ENCODE peak calls at places on chromosome 21, in five cellular contexts. J is tibial artery; M is CD4-positive, alpha-beta T cell; V is GM20000; X is heart left ventricle. E is an unnamed sample.

GRCh38 chr21:38861989-38862683 is 56.4 kb downstream of the ETS2 start:
- DNase-seq in J (no peak), M (no peak), V (no peak), X (no peak), E (no peak)

GRCh38 chr21:42621828-42622199 is 31.6 kb upstream of the PDE9A start:
- DNase-seq in J (no peak), M (no peak), V (no peak), X (no peak), E (no peak)

GRCh38 chr21:17802568-17802967 is 16.6 kb downstream of the C21orf91 start:
- DNase-seq in J (no peak), M (no peak), V (no peak), X (no peak), E (no peak)

GRCh38 chr21:33836408-33836807 is 79.2 kb downstream of the ATP5PO start:
- DNase-seq in J (peak), M (no peak), V (no peak), X (no peak), E (no peak)

GRCh38 chr21:38179504-38179900 is 77.3 kb upstream of the KCNJ15 start:
- DNase-seq in J (no peak), M (no peak), V (no peak), X (no peak), E (no peak)

GRCh38 chr21:38223893-38224540 is 32.8 kb upstream of the KCNJ15 start:
- DNase-seq in J (no peak), M (no peak), V (no peak), X (no peak), E (peak)

GRCh38 chr21:39499156-39499555 is 47.4 kb downstream of the SH3BGR start:
- DNase-seq in J (no peak), M (no peak), V (no peak), X (no peak), E (no peak)

GRCh38 chr21:42654179-42654912 is 925 bp downstream of the PDE9A start:
- DNase-seq in J (no peak), M (no peak), V (peak), X (no peak), E (peak)

GRCh38 chr21:33514234-33514633 is 22.7 kb upstream of the DNAJC28 start:
- DNase-seq in J (no peak), M (no peak), V (no peak), X (no peak), E (no peak)

GRCh38 chr21:42568834-42569731 is 55.4 kb downstream of the SLC37A1 start:
- DNase-seq in J (peak), M (peak), V (no peak), X (peak), E (no peak)

GRCh38 chr21:16587141-16587570 is 857.4 kb downstream of the USP25 start:
- DNase-seq in J (peak), M (no peak), V (no peak), X (peak), E (peak)

GRCh38 chr21:16086936-16087335 is 357.2 kb downstream of the USP25 start:
- DNase-seq in J (no peak), M (no peak), V (no peak), X (no peak), E (no peak)

GRCh38 chr21:33281101-33281652 is 15.0 kb downstream of the IL10RB start:
- DNase-seq in J (no peak), M (no peak), V (no peak), X (no peak), E (no peak)

GRCh38 chr21:35053356-35054096 is 4.4 kb upstream of the RUNX1 start:
- DNase-seq in J (no peak), M (no peak), V (no peak), X (no peak), E (no peak)
- TF ChIP-seq CTCF in J (no peak), M (no peak), V (no peak), X (no peak), E (no peak)

GRCh38 chr21:46347791-46348381 is 23.9 kb downstream of the PCNT start:
- DNase-seq in J (no peak), M (no peak), V (no peak), X (peak), E (no peak)
- TF ChIP-seq CTCF in J (no peak), M (no peak), V (no peak), X (peak), E (no peak)

GRCh38 chr21:28771790-28772501 is 220.7 kb downstream of the LTN1 start:
- DNase-seq in J (no peak), M (no peak), V (no peak), X (no peak), E (no peak)
- TF ChIP-seq CTCF in J (no peak), M (no peak), V (no peak), X (no peak), E (no peak)

DNA sequence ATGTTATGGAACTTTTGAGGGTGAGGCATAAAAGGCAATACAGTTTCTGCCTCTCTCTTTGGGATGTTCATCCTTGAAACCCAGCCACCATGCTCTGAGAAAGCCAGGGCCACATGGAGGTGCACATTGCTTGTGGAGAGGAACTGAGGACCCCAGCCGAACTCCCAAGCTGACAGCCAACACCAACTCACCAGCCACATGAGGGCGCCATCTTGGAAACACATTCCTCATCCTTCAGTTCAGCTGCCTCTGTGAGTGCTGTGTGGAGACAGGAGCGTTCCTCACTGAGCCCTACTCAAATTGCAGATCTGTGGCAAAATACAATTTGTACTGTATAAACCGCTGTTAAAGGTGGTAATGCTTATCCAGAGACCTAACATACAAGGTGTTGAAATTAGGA is 137.5 kb downstream of the GABPA start:
- DNase-seq in J (no peak), M (no peak), V (no peak), X (no peak), E (no peak)
- TF ChIP-seq CTCF in J (no peak), M (no peak), V (no peak), X (no peak), E (no peak)

GRCh38 chr21:41561701-41562100 is 53.7 kb upstream of the TMPRSS2 start:
- DNase-seq in J (no peak), M (no peak), V (no peak), X (no peak), E (no peak)

GRCh38 chr21:41560701-41561158 is 52.8 kb upstream of the TMPRSS2 start:
- DNase-seq in J (no peak), M (no peak), V (no peak), X (no peak), E (no peak)

GRCh38 chr21:41558842-41559241 is 50.9 kb upstream of the TMPRSS2 start:
- DNase-seq in J (no peak), M (no peak), V (no peak), X (no peak), E (no peak)

GRCh38 chr21:41557884-41558283 is 49.9 kb upstream of the TMPRSS2 start:
- DNase-seq in J (no peak), M (no peak), V (no peak), X (no peak), E (no peak)

DNA sequence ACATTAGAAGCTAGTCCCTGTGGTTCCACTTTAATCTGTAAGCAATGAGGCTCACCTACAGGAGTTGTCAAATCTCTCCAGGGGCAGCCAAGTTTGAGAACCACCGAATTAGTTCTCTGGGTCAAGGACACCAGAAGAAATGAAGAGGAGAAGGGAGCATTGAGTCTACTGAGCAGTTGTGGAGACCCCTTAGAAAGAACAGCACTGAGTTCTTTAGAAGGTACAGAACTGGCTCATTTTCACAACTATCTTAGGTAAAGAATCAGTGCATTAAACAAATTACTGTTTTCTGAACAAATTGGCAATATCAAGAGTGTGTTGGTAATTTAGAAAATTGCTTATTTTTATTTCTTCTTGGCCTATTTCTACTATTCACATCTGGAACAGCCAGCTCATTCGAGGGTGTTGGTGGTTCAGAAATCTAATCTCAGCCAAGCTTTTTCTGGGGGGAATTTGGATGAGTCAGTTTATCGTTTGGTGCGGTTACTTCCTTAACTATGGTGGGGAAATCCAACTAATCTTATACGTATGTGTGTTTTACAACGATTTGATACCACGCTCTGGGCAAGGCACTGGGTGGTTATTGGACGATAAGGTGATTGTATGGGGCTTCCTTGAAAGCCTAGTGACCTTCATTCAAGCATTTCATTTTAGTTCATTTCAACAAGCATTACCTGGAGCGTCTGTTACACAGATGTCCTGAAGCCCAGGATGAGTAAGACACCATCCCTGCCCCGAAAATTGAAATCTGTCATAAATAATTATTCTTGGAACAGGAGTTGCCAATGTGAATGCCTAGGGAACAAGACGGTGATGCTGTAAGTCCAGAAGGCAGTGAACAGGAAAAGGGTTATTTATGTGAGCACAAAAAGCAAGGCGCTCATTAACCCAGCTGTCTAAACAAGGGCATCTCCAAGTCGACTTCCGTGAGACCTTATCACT is 52.0 kb upstream of the TMPRSS2 start:
- DNase-seq in J (no peak), M (no peak), V (peak), X (no peak), E (no peak)
- TF ChIP-seq CTCF in J (no peak), M (no peak), V (no peak), X (no peak), E (no peak)

DNA sequence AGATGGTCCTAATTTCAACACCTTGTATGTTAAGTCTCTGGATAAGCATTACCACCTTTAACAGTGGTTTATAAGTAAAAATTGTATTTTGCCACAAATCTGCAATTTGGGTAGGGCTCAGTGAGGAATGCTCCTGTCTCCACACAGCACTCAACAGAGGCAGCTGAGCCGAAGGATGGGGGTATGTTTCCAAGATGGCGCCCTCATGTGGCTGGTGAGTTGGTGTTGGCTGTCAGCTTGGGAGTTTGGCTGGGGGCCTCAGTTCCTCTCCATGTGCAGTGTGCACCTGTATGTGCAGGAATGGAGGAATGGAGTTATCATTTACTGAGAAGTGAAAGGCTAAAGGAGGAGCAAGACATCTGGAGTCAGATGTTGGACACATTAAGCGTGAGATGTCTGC is 136.8 kb downstream of the GABPA start:
- DNase-seq in J (no peak), M (no peak), V (no peak), X (no peak), E (peak)
- TF ChIP-seq CTCF in J (no peak), M (no peak), V (peak), X (no peak), E (peak)

GRCh38 chr21:20779321-20779720 is 218.9 kb upstream of the NCAM2 start:
- DNase-seq in J (no peak), M (no peak), V (no peak), X (no peak), E (no peak)

DNA sequence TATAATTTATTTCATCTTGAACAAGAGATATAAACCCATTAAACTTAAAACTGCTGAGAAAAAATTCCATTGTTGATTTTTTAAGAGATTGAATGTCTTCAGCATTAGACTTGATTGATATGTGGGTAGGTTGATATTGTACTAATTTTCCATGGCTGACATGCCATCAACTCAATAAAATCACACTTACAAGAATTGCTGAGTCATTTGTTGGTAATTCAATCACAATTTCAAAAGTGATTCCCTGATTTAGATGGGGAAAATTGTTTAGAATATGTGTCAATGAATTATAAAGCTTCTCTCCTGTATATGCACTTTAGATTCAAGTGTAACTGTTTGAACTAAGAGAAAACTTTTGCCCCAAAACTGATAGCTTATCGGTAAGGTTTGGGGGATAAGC is 223.5 kb upstream of the NCAM2 start:
- DNase-seq in J (no peak), M (no peak), V (no peak), X (no peak), E (no peak)
- TF ChIP-seq CTCF in J (no peak), M (no peak), V (no peak), X (no peak), E (no peak)

DNA sequence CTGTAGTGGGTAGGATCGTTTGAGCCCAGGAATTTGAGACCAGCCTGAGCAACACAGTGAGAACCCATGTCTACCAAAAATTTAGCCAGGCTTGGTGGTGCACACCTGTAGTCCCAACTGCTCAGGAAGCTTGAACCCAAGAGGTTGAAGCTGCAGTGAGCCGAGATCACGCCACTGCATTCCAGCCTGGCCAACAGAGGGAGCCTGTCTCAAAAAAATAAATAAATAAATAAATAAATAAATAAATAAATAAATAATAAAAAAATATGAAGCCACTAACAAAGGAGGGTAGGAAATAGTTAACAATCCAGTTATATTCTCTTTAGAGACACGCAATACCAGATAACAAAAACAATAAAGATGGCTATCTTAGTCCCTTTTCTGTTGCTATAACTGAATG is 11.9 kb upstream of the CBR3 start:
- DNase-seq in J (no peak), M (no peak), V (no peak), X (no peak), E (no peak)
- TF ChIP-seq CTCF in J (peak), M (no peak), V (no peak), X (peak), E (no peak)

GRCh38 chr21:44648557-44649311 is 2.5 kb downstream of the KRTAP10-11 start:
- DNase-seq in J (no peak), M (no peak), V (no peak), X (no peak), E (no peak)

GRCh38 chr21:44650973-44651675 is 3.3 kb downstream of the KRTAP12-4 start:
- DNase-seq in J (no peak), M (no peak), V (no peak), X (no peak), E (no peak)

GRCh38 chr21:44647222-44647552 is 973 bp downstream of the KRTAP10-11 start:
- DNase-seq in J (no peak), M (no peak), V (no peak), X (no peak), E (no peak)

GRCh38 chr21:44650265-44650972 is 4.0 kb downstream of the KRTAP12-4 start:
- DNase-seq in J (no peak), M (no peak), V (no peak), X (no peak), E (no peak)

GRCh38 chr21:44649701-44650100 is 3.5 kb downstream of the KRTAP10-11 start:
- DNase-seq in J (no peak), M (no peak), V (no peak), X (no peak), E (no peak)
- TF ChIP-seq CTCF in J (no peak), M (no peak), V (no peak), X (no peak), E (no peak)

E was measured in Calu3.